ENCODE peak calls at places on chromosome 17, in ten cellular contexts. J, P, N, E, H, Q, A, G, M and B are unnamed samples.

GRCh38 chr17:48577946-48578615 is at the start of gene HOXB4:
- DNase-seq in J (peak; percentile 60), P (peak; percentile 89), N (peak; percentile 77), E (no peak), H (peak; percentile 85), Q (peak; percentile 62), A (no peak), G (peak; percentile 76), M (peak; percentile 86), B (no peak)

GRCh38 chr17:15490634-15491261 is 23.3 kb upstream of the CDRT4 start:
- DNase-seq in J (peak; percentile 80), P (peak; percentile 69), N (peak; percentile 9), E (no peak), H (no peak), Q (no peak), A (peak; percentile 64), G (peak; percentile 78), M (no peak), B (peak; percentile 26)

GRCh38 chr17:41171881-41172280 is 3.9 kb upstream of the KRTAP4-3 start:
- DNase-seq in J (peak; percentile 13), P (no peak), N (no peak), E (no peak), H (no peak), Q (no peak), A (no peak), G (no peak), M (no peak), B (no peak)

GRCh38 chr17:78112508-78113471 is 15.8 kb downstream of the TMC6 start:
- DNase-seq in J (peak; percentile 58), P (peak; percentile 99), N (peak; percentile 90), E (peak; percentile 79), H (peak; percentile 75), Q (peak; percentile 58), A (peak; percentile 91), G (peak; percentile 80), M (peak; percentile 83), B (peak; percentile 65)

GRCh38 chr17:13437966-13438779 is 163.6 kb downstream of the HS3ST3A1 start:
- DNase-seq in J (peak; percentile 54), P (no peak), N (no peak), E (no peak), H (no peak), Q (no peak), A (no peak), G (peak; percentile 69), M (no peak), B (peak; percentile 75)

GRCh38 chr17:27224526-27225315 is 69.2 kb upstream of the WSB1 start:
- DNase-seq in J (peak; percentile 84), P (no peak), N (no peak), E (no peak), H (no peak), Q (no peak), A (no peak), G (no peak), M (no peak), B (no peak)

GRCh38 chr17:34993031-34993430 is 12.7 kb downstream of the LIG3 start:
- DNase-seq in J (no peak), P (no peak), N (no peak), E (no peak), H (no peak), Q (no peak), A (no peak), G (no peak), M (no peak), B (no peak)

GRCh38 chr17:6712058-6712853 is 913 bp downstream of the SLC13A5 start:
- DNase-seq in J (peak; percentile 6), P (peak; percentile 90), N (no peak), E (no peak), H (no peak), Q (no peak), A (peak; percentile 38), G (peak; percentile 44), M (no peak), B (peak; percentile 36)

GRCh38 chr17:17721140-17721668 is 39.9 kb downstream of the RAI1 start:
- DNase-seq in J (no peak), P (no peak), N (no peak), E (no peak), H (no peak), Q (no peak), A (no peak), G (no peak), M (no peak), B (no peak)

GRCh38 chr17:40564195-40564882 is 933 bp downstream of the CCR7 start:
- DNase-seq in J (no peak), P (no peak), N (peak; percentile 63), E (no peak), H (no peak), Q (no peak), A (no peak), G (no peak), M (peak; percentile 74), B (no peak)

GRCh38 chr17:65794572-65794971 is 233.1 kb upstream of the AXIN2 start:
- DNase-seq in J (peak; percentile 61), P (peak; percentile 30), N (no peak), E (no peak), H (peak; percentile 16), Q (peak; percentile 34), A (no peak), G (peak; percentile 28), M (peak; percentile 23), B (no peak)

GRCh38 chr17:69518951-69519350 is 104.5 kb downstream of the MAP2K6 start:
- DNase-seq in J (no peak), P (no peak), N (no peak), E (no peak), H (no peak), Q (no peak), A (no peak), G (no peak), M (no peak), B (no peak)

GRCh38 chr17:12320286-12320685 is 299.6 kb downstream of the MAP2K4 start:
- DNase-seq in J (peak; percentile 52), P (no peak), N (no peak), E (no peak), H (no peak), Q (no peak), A (no peak), G (no peak), M (no peak), B (no peak)

GRCh38 chr17:37676115-37676925 is 33.1 kb upstream of the DDX52 start:
- DNase-seq in J (no peak), P (no peak), N (no peak), E (no peak), H (peak; percentile 4), Q (no peak), A (no peak), G (peak; percentile 73), M (no peak), B (no peak)

GRCh38 chr17:31308372-31308905 is 5.4 kb downstream of the EVI2B start:
- DNase-seq in J (no peak), P (no peak), N (no peak), E (no peak), H (no peak), Q (no peak), A (no peak), G (no peak), M (no peak), B (no peak)

GRCh38 chr17:3659541-3660111 is 8.8 kb downstream of the TAX1BP3 start:
- DNase-seq in J (peak; percentile 94), P (peak; percentile 75), N (no peak), E (no peak), H (no peak), Q (no peak), A (no peak), G (peak; percentile 86), M (no peak), B (no peak)

GRCh38 chr17:81428121-81428515 is 32.9 kb downstream of the BAHCC1 start:
- DNase-seq in J (no peak), P (no peak), N (no peak), E (no peak), H (no peak), Q (no peak), A (no peak), G (no peak), M (no peak), B (no peak)

GRCh38 chr17:50051082-50051576 is 4.8 kb upstream of the ITGA3 start:
- DNase-seq in J (peak; percentile 89), P (no peak), N (peak; percentile 83), E (peak; percentile 21), H (no peak), Q (no peak), A (no peak), G (peak; percentile 70), M (peak; percentile 65), B (no peak)

GRCh38 chr17:79980246-79981043 is 55.2 kb downstream of the TBC1D16 start:
- DNase-seq in J (no peak), P (no peak), N (no peak), E (no peak), H (no peak), Q (no peak), A (no peak), G (no peak), M (no peak), B (no peak)

GRCh38 chr17:19453296-19453695 is 42.3 kb downstream of the RNF112 start:
- DNase-seq in J (no peak), P (no peak), N (no peak), E (no peak), H (no peak), Q (no peak), A (no peak), G (no peak), M (no peak), B (no peak)

GRCh38 chr17:5378566-5379207 is 40.8 kb downstream of the NUP88 start:
- DNase-seq in J (no peak), P (no peak), N (no peak), E (no peak), H (no peak), Q (no peak), A (no peak), G (no peak), M (no peak), B (no peak)

GRCh38 chr17:57732062-57732461 is 13.0 kb downstream of the CCDC182 start:
- DNase-seq in J (no peak), P (no peak), N (no peak), E (no peak), H (no peak), Q (peak; percentile 89), A (no peak), G (no peak), M (no peak), B (no peak)

GRCh38 chr17:75840779-75841123 is 3.5 kb downstream of the UNC13D start:
- DNase-seq in J (no peak), P (no peak), N (no peak), E (no peak), H (no peak), Q (no peak), A (no peak), G (no peak), M (no peak), B (no peak)

GRCh38 chr17:63450551-63450950 is 4.4 kb upstream of the CYB561 start:
- DNase-seq in J (peak; percentile 53), P (peak; percentile 56), N (peak; percentile 31), E (no peak), H (no peak), Q (no peak), A (peak; percentile 48), G (no peak), M (no peak), B (no peak)

GRCh38 chr17:18203308-18203707 is 19.7 kb downstream of the ALKBH5 start:
- DNase-seq in J (no peak), P (peak; percentile 72), N (no peak), E (no peak), H (no peak), Q (no peak), A (no peak), G (peak; percentile 58), M (no peak), B (no peak)

GRCh38 chr17:83029571-83029970 is 49.8 kb upstream of the METRNL start:
- DNase-seq in J (no peak), P (peak; percentile 14), N (no peak), E (no peak), H (no peak), Q (no peak), A (no peak), G (no peak), M (no peak), B (no peak)

GRCh38 chr17:17044846-17045561 is 2.7 kb downstream of the MPRIP start:
- DNase-seq in J (peak; percentile 70), P (peak; percentile 48), N (no peak), E (no peak), H (peak; percentile 62), Q (no peak), A (no peak), G (peak; percentile 57), M (peak; percentile 32), B (no peak)

GRCh38 chr17:49555495-49556018 is 20.1 kb upstream of the NXPH3 start:
- DNase-seq in J (no peak), P (peak; percentile 48), N (no peak), E (no peak), H (no peak), Q (no peak), A (peak; percentile 6), G (peak; percentile 6), M (no peak), B (no peak)